ENCODE peak calls at places on chromosomes 11 and 22, in seven cellular contexts. B is tibial nerve, E is osteoblast, M is spleen, H is fibroblast of lung, Q is endothelial cell of umbilical vein, Z is adrenal gland. A is an unnamed sample.

GRCh38 chr11:96314326-96315050 is 28.5 kb downstream of the MAML2 start:
- DNase-seq in E (no peak), B (no peak), H (peak; percentile 29), Z (no peak), Q (peak; percentile 65), M (no peak), A (no peak)

GRCh38 chr11:13924801-13925327 is 37.7 kb upstream of the SPON1 start:
- DNase-seq in B (no peak), M (no peak), H (no peak), E (no peak), Z (no peak), Q (peak; percentile 16), A (no peak)

GRCh38 chr11:113286509-113287497 is 27.6 kb upstream of the TTC12 start:
- DNase-seq in H (peak; percentile 26), M (no peak), E (peak; percentile 76), B (no peak), Q (no peak), Z (no peak), A (no peak)

GRCh38 chr11:7688238-7688826 is 15.0 kb upstream of the CYB5R2 start:
- DNase-seq in H (peak; percentile 52), B (no peak), Q (peak; percentile 36), E (no peak), M (no peak), Z (no peak), A (no peak)

GRCh38 chr22:39176673-39177455 is 24.4 kb upstream of the CBX7 start:
- DNase-seq in M (no peak), H (no peak), Q (peak; percentile 21), B (no peak), Z (no peak), E (peak; percentile 63), A (no peak)

GRCh38 chr11:91871791-91872190 is 352.8 kb upstream of the FAT3 start:
- DNase-seq in M (no peak), Z (no peak), B (no peak), H (no peak), Q (peak; percentile 89), E (no peak), A (no peak)

GRCh38 chr11:61302550-61302949 is 7.4 kb upstream of the VWCE start:
- DNase-seq in E (no peak), M (peak; percentile 50), H (no peak), B (no peak), Q (no peak), Z (no peak), A (no peak)

GRCh38 chr11:73384871-73385692 is 8.9 kb downstream of the RELT start:
- DNase-seq in B (no peak), Q (peak; percentile 53), M (peak; percentile 97), E (peak; percentile 60), Z (peak; percentile 59), H (no peak), A (peak; percentile 70)

GRCh38 chr22:35842954-35843353 is 125.3 kb downstream of the APOL5 start:
- DNase-seq in Q (peak; percentile 55), B (no peak), H (peak; percentile 54), E (peak; percentile 51), Z (peak; percentile 52), M (no peak), A (no peak)

GRCh38 chr11:123559418-123559817 is 95.0 kb downstream of the SCN3B start:
- DNase-seq in Q (no peak), B (no peak), H (peak; percentile 14), M (no peak), E (peak; percentile 17), Z (no peak), A (no peak)

GRCh38 chr11:11374358-11375148 is 21.5 kb upstream of the CSNK2A3 start:
- DNase-seq in Q (no peak), H (no peak), Z (no peak), B (no peak), M (no peak), E (no peak), A (no peak)
- H3K27me3 ChIP-seq in Q (no peaks in the 10 kb centered on the region), H (no peaks in the 10 kb centered on the region), Z (no peaks in the 10 kb centered on the region), B (no peaks in the 10 kb centered on the region), M (no peaks in the 10 kb centered on the region), E (no peaks in the 10 kb centered on the region), A (no peaks in the 10 kb centered on the region)

GRCh38 chr11:83310718-83311117 is 24.6 kb upstream of the CCDC90B start:
- DNase-seq in M (no peak), H (no peak), E (no peak), B (no peak), Z (no peak), Q (no peak), A (no peak)
- H3K4me1 ChIP-seq in M (no peaks in the 10 kb centered on the region), H (no peaks in the 10 kb centered on the region), E (no peaks in the 10 kb centered on the region), B (no peaks in the 10 kb centered on the region), Z (no peaks in the 10 kb centered on the region), Q (no peaks in the 10 kb centered on the region), A (no peaks in the 10 kb centered on the region)

DNA sequence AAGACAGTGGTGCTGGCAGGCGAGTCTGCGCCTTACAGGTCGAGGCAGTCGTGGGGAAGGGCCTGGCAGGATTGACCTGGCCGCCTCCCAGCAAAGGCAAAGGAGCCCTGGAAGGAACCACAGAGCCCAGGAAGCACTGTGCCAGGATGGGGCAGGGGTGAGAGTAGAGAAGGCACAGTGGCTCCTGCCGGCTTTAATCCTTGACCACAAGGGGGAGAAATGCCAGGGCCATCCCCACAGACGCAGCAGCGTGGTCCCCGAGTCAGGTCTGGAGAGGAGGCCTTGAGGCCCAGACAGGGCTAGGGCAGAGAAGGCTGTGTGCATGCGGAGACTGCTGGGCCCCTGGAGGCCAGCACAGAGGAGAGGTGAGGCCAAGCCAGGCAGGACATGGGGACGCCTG is 9.9 kb upstream of the NDUFS8 start:
- DNase-seq in E (peak; percentile 96), B (no peak), Z (peak; percentile 80), Q (peak; percentile 28), M (no peak), H (peak; percentile 34), A (no peak)
- TF ChIP-seq CTCF in E (peak; percentile 46), B (no peak), Z (peak; percentile 36), Q (peak; percentile 28), M (no peak), H (peak; percentile 54), A (peak; percentile 41)

GRCh38 chr11:110870816-110871522 is 158.7 kb upstream of the ARHGAP20 start:
- DNase-seq in M (no peak), B (no peak), Q (no peak), Z (no peak), E (no peak), H (no peak), A (no peak)
- H3K27me3 ChIP-seq in M (no peaks in the 10 kb centered on the region), B (no peaks in the 10 kb centered on the region), Q (peaks cover 2% of the 10 kb centered on the region), Z (no peaks in the 10 kb centered on the region), E (no peaks in the 10 kb centered on the region), H (no peaks in the 10 kb centered on the region), A (no peaks in the 10 kb centered on the region)

GRCh38 chr11:118901494-118902335 is 18.0 kb downstream of the CXCR5 start:
- DNase-seq in H (peak; percentile 20), M (peak; percentile 72), B (no peak), Q (no peak), Z (peak; percentile 48), E (peak; percentile 80), A (no peak)
- H3K4me1 ChIP-seq in H (peaks cover under 1% of the 10 kb centered on the region), M (peaks cover 53% of the 10 kb centered on the region), B (no peaks in the 10 kb centered on the region), Q (no peaks in the 10 kb centered on the region), Z (peaks cover 8% of the 10 kb centered on the region), E (no peaks in the 10 kb centered on the region), A (peaks cover 7% of the 10 kb centered on the region)

GRCh38 chr22:22201185-22201924 is 43.2 kb upstream of the VPREB1 start:
- DNase-seq in Q (peak; percentile 15), H (peak; percentile 37), M (peak; percentile 89), B (no peak), E (peak; percentile 64), Z (peak; percentile 46), A (no peak)
- TF ChIP-seq CTCF in Q (peak; percentile 57), H (peak; percentile 70), M (peak; percentile 63), B (peak; percentile 43), E (peak; percentile 37), Z (no peak), A (peak; percentile 29)

GRCh38 chr11:11725438-11725837 is 103.6 kb upstream of the GALNT18 start:
- DNase-seq in B (no peak), H (no peak), Z (no peak), Q (no peak), E (no peak), M (no peak), A (no peak)
- H3K27me3 ChIP-seq in B (no peaks in the 10 kb centered on the region), H (peaks cover 8% of the 10 kb centered on the region), Z (peaks cover 7% of the 10 kb centered on the region), Q (no peaks in the 10 kb centered on the region), E (peaks cover 16% of the 10 kb centered on the region), M (no peaks in the 10 kb centered on the region), A (no peaks in the 10 kb centered on the region)

A was measured in right atrium auricular region.